ENCODE peak calls at places on chromosomes 5 and 9, in six cellular contexts. T is adrenal gland, D is IMR-90, G is fibroblast of pulmonary artery, O is neural progenitor cell, H is left ventricle myocardium inferior. I is an unnamed sample.

GRCh38 chr5:120053841-120054240 is 410.3 kb upstream of the PRR16 start:
- DNase-seq in H (no peak), G (peak), T (no peak), D (no peak), O (no peak), I (no peak)

GRCh38 chr9:16871358-16872151 is 1.1 kb upstream of the BNC2 start:
- DNase-seq in G (peak), O (peak), T (peak), H (peak), D (peak), I (peak)

GRCh38 chr5:150163547-150164059 is 3.0 kb upstream of the CDX1 start:
- DNase-seq in O (no peak), H (peak), G (no peak), D (no peak), T (no peak), I (peak)

GRCh38 chr9:114271556-114272510 is 51.1 kb upstream of the ORM1 start:
- DNase-seq in D (peak), T (peak), G (peak), O (peak), H (peak), I (no peak)

GRCh38 chr5:172361566-172362238 is 78.1 kb upstream of the UBTD2 start:
- DNase-seq in T (peak), G (peak), H (no peak), D (peak), O (no peak), I (no peak)

GRCh38 chr5:142701673-142702311 is 15.9 kb upstream of the FGF1 start:
- DNase-seq in D (no peak), G (no peak), O (no peak), H (no peak), T (no peak), I (no peak)

GRCh38 chr5:170265527-170265926 is 32.0 kb downstream of the LCP2 start:
- DNase-seq in D (no peak), O (peak), H (peak), G (peak), T (peak), I (no peak)

GRCh38 chr9:124590886-124591641 is 83.9 kb upstream of the NR5A1 start:
- DNase-seq in O (no peak), G (no peak), H (no peak), D (no peak), T (no peak), I (no peak)

GRCh38 chr5:133475986-133476385 is 136.4 kb downstream of the FSTL4 start:
- DNase-seq in D (no peak), G (no peak), O (no peak), T (no peak), H (no peak), I (no peak)

GRCh38 chr9:88538311-88539085 is 3.5 kb downstream of the NXNL2 start:
- DNase-seq in G (no peak), T (no peak), D (no peak), O (no peak), H (no peak), I (no peak)

GRCh38 chr9:91954841-91955471 is 4.9 kb upstream of the ROR2 start:
- DNase-seq in H (no peak), D (peak), T (peak), O (peak), G (peak), I (peak)

GRCh38 chr9:98146101-98146991 is 27.3 kb upstream of the TRIM14 start:
- DNase-seq in O (peak), H (peak), D (peak), G (peak), T (peak), I (peak)

GRCh38 chr5:174371600-174372094 is 326.1 kb downstream of the NSG2 start:
- DNase-seq in O (no peak), T (peak), H (no peak), G (peak), D (no peak), I (no peak)

GRCh38 chr9:68515304-68516017 is 25.2 kb downstream of the TMEM252 start:
- DNase-seq in H (no peak), D (peak), T (no peak), G (peak), O (no peak), I (peak)

GRCh38 chr9:82021198-82021597 is 32.6 kb downstream of the SPATA31D1 start:
- DNase-seq in O (no peak), H (no peak), D (peak), T (peak), G (peak), I (no peak)

GRCh38 chr9:97041898-97042297 is 3.0 kb upstream of the CTSV start:
- DNase-seq in O (no peak), H (no peak), T (no peak), G (no peak), D (no peak), I (peak)

GRCh38 chr5:52868417-52868816 is 80.7 kb downstream of the ITGA1 start:
- DNase-seq in G (no peak), T (no peak), O (no peak), H (no peak), D (no peak), I (no peak)

GRCh38 chr9:136181784-136182421 is 23.0 kb downstream of the LHX3 start:
- DNase-seq in H (no peak), D (no peak), G (no peak), T (no peak), O (no peak), I (no peak)

GRCh38 chr5:40442346-40442745 is 237.4 kb upstream of the PTGER4 start:
- DNase-seq in T (no peak), D (peak), H (no peak), O (no peak), G (peak), I (no peak)

GRCh38 chr5:96509313-96509712 is 76.3 kb upstream of the PCSK1 start:
- DNase-seq in T (no peak), G (peak), O (no peak), D (peak), H (no peak), I (no peak)

GRCh38 chr9:137728444-137729311 is 109.9 kb downstream of the EHMT1 start:
- DNase-seq in H (no peak), T (no peak), O (no peak), G (no peak), D (peak), I (no peak)

GRCh38 chr5:164741376-164741775 is 1236.0 kb downstream of the MAT2B start:
- DNase-seq in D (no peak), G (no peak), H (no peak), O (no peak), T (no peak), I (no peak)

GRCh38 chr5:151718653-151719052 is 31.9 kb upstream of the SPARC start:
- DNase-seq in O (no peak), H (no peak), T (no peak), D (peak), G (peak), I (no peak)

GRCh38 chr5:111792659-111793058 is 35.7 kb upstream of the NREP start:
- DNase-seq in O (no peak), G (no peak), T (no peak), H (no peak), D (peak), I (no peak)

GRCh38 chr5:53360811-53361210 is 119.6 kb upstream of the FST start:
- DNase-seq in H (no peak), D (peak), O (no peak), G (peak), T (no peak), I (no peak)

GRCh38 chr5:40873481-40873880 is 32.3 kb downstream of the CARD6 start:
- DNase-seq in O (no peak), D (no peak), T (no peak), G (no peak), H (no peak), I (no peak)

GRCh38 chr5:76402251-76402879 is 720 bp upstream of the IQGAP2 start:
- DNase-seq in G (peak), O (peak), H (peak), D (no peak), T (peak), I (peak)

GRCh38 chr9:72327631-72328030 is 37.4 kb downstream of the ZFAND5 start:
- DNase-seq in T (no peak), H (no peak), O (no peak), D (no peak), G (no peak), I (no peak)

GRCh38 chr5:127492854-127493738 is 24.3 kb upstream of the PRRC1 start:
- DNase-seq in T (no peak), D (peak), H (no peak), O (peak), G (peak), I (peak)

GRCh38 chr5:130720355-130720754 is 444.7 kb downstream of the HINT1 start:
- DNase-seq in H (no peak), G (peak), T (no peak), O (peak), D (no peak), I (no peak)

GRCh38 chr9:135586601-135587109 is 25.1 kb downstream of the PAEP start:
- DNase-seq in O (no peak), D (no peak), H (no peak), G (no peak), T (no peak), I (no peak)

GRCh38 chr9:10571699-10572098 is 41.1 kb downstream of the PTPRD start:
- DNase-seq in H (no peak), G (no peak), D (no peak), T (no peak), O (peak), I (no peak)

GRCh38 chr9:5947912-5948311 is 57.2 kb downstream of the MLANA start:
- DNase-seq in T (no peak), H (no peak), O (peak), G (no peak), D (no peak), I (no peak)

GRCh38 chr9:2261421-2262103 is 246.4 kb downstream of the SMARCA2 start:
- DNase-seq in D (no peak), G (no peak), O (no peak), H (no peak), T (no peak), I (no peak)

GRCh38 chr5:66814146-66814991 is 218.2 kb downstream of the MAST4 start:
- DNase-seq in D (peak), G (peak), T (peak), O (peak), H (no peak), I (peak)

GRCh38 chr9:109249615-109250014 is 71.2 kb downstream of the EPB41L4B start:
- DNase-seq in O (peak), T (no peak), D (no peak), G (no peak), H (no peak), I (no peak)

GRCh38 chr5:102628449-102629175 is 126.5 kb upstream of the PAM start:
- DNase-seq in T (peak), D (peak), O (no peak), H (no peak), G (peak), I (no peak)

DNA sequence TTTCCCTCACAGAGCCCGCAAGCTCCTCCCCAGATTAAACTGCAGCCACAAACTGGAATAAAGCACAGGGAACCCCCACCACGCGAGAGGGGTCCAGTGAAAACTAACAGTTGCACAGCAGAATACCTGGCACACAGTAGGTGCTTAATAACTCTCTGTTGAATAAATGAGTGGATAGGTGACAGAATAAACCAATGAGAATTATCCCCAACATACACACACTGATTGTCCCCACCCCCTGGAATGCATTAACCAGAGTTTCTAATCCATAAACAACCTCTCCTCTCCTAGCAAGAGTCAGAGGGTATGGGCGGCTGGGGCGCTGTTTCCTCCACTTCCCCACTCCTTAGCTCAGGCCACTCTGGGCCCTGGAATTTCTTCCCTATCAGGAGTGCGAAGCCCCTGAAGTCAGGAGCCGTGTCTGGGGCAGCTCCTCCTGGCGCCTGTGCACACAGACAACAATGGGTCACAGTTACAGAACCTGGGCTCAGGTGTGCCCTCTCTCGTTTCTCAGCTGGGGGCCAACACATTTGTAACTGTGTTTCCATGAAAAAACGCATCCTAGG is 27.6 kb downstream of the RAPGEF1 start:
- DNase-seq in O (no peak), H (no peak), G (no peak), T (no peak), D (no peak), I (no peak)
- TF ChIP-seq CTCF in O (no peak), H (no peak), G (no peak), T (no peak), D (no peak), I (no peak)

DNA sequence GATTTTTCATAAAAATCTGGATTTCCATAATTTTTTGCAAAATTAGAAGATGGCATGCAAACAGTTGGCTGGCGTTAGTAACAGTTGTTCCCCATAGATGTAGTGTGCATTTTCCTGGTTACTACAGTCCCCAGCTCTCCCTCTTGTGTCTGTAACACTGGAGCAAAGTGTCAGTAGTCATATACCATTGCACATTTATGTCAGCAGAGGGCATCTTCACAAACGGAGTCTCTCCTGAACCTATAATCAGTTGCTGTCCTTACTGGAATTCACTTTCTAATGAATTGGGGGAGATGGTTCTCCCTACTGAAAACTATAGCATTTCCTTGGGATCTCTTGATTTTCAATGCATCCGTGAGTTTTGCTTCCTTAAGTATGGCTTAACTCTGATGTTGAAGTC is 44.7 kb upstream of the DMAC1 start:
- DNase-seq in O (peak), H (no peak), T (no peak), G (peak), D (peak), I (no peak)
- TF ChIP-seq CTCF in O (peak), H (peak), T (no peak), G (peak), D (peak), I (no peak)

GRCh38 chr9:127614961-127615360 is 2.9 kb downstream of the STXBP1 start:
- DNase-seq in T (peak), G (peak), D (no peak), O (no peak), H (no peak), I (no peak)

GRCh38 chr9:127608104-127608966 is 3.7 kb upstream of the STXBP1 start:
- DNase-seq in D (peak), G (peak), H (peak), O (peak), T (peak), I (peak)

GRCh38 chr9:127612993-127613954 is 1.2 kb downstream of the STXBP1 start:
- DNase-seq in H (peak), O (peak), T (peak), G (peak), D (peak), I (no peak)

DNA sequence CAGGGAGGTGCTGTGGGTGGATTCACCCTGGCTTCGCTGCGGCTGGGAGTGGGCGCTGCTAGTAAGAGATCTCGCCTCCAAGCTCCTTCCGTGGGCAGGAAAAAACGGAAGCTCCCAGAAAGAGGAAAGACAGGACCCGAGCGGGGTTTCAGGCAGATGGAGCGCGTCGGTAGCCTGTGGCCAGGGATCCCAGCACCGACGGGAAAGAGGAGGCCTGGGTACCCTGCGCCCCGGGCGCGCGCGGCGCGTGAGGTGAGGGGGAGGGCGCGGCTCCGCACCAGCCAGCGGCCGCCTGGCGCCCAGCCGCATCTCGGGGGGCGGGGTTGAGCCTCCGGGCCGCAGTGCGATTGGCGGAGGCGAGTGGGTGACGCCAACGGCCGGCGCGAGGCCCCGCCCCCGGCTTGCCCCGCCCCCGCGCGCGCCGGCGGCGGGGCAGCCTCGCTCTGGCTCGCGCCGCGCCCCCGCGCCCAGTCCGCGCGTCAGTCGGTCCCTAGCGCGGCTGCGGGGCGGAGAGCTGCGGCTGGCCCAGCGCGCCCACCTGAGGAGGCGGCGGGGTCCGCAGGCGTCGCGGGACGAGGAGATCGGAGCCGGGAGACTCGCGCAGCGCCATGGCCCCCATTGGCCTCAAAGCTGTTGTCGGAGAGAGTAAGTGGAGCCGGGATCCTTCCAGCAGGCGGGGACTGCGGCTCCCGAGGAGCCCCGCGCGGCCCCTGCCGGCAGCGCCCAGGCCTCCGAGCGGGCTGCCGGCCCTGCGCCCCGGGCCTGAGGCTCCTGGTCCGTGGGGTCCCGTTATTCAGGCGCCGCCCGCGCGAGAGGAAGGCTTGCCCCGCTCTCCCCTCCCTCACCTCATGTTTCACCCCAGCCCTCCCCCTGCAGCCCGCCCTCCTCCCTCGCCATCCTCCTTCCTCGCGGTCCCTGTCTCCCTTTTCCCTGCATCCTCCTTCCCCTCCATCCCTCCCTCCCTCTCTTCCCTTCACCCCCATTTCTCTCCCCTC is at the start of gene STXBP1:
- DNase-seq in D (peak), T (peak), H (peak), G (peak), O (peak), I (peak)
- TF ChIP-seq CTCF in D (peak), T (no peak), H (peak), G (no peak), O (peak), I (no peak)

DNA sequence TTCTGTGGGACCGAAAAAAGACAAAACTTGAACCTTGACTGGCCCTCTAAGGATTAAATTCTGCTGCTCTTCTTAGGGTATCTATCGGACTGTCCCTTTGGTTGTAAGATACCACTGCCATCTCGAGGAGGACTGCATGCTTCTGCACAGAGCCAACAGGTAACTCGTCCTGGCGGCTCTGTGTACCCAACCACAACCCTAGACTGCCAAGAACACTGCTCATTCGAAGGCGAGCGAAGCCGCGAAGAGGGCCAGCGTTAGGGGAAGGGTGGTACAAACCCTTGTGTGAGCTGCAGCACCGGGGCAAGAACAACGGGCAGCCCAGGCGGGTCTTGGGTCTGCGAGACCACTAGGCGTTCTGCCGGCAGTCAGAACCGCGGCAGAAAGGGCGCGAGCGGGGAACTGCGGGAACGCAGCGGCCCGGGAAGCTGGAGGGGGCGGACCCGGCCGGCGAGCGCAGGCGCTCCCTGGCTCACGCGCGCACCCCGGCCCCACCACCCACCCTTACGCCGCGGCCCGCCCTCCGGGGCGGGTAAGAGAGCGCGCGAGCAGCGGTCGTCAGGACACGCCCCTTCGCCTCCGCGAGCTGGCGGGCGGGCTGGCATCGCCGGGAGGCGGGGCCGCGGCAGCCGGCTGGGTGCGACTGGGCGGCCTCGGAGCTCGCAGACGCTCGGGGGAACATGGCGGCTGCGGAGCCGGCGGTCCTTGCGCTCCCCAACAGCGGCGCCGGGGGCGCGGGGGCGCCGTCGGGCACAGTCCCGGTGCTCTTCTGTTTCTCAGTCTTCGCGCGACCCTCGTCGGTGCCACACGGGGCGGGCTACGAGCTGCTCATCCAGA is at the start of gene ISOC1:
- DNase-seq in O (peak), G (peak), T (peak), H (peak), D (peak), I (peak)
- TF ChIP-seq CTCF in O (peak), G (no peak), T (peak), H (no peak), D (peak), I (peak)

GRCh38 chr5:55416306-55416705 is 108.5 kb downstream of the MTREX start:
- DNase-seq in T (no peak), D (peak), H (no peak), O (no peak), G (no peak), I (no peak)
- TF ChIP-seq CTCF in T (no peak), D (no peak), H (no peak), O (no peak), G (no peak), I (no peak)

GRCh38 chr5:7462758-7463157 is 66.8 kb downstream of the ADCY2 start:
- DNase-seq in H (no peak), T (no peak), G (no peak), D (no peak), O (no peak), I (no peak)

GRCh38 chr5:7467179-7467578 is 71.2 kb downstream of the ADCY2 start:
- DNase-seq in O (no peak), G (no peak), H (no peak), T (no peak), D (no peak), I (no peak)

GRCh38 chr5:7468742-7469141 is 72.8 kb downstream of the ADCY2 start:
- DNase-seq in D (no peak), G (no peak), O (no peak), T (no peak), H (no peak), I (no peak)

DNA sequence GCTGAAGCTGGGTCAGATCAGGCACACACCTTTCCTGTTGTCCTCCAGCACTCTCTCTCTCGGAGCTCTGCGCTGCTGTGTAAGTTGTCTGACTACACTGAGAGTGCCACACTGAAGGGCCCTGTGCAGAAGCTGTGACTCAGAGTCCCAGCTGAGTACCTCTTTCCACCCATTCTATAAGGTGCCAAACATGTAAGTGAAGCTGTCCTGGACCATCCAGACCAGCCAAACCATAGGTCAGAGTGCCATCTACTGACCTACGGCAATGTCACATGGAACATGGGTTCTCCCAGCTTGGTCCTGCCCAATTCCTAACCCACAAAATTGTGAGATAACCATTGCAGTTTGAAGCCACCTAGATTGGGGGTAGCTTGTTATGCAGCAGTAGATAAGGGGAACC is 68.2 kb downstream of the ADCY2 start:
- DNase-seq in G (no peak), T (no peak), H (no peak), D (no peak), O (peak), I (peak)
- TF ChIP-seq CTCF in G (no peak), T (no peak), H (no peak), D (no peak), O (peak), I (no peak)